ENCODE peak calls at places on chromosomes 16 and 17, in ten cellular contexts. One of them, this sample, is unnamed.

GRCh38 chr17:75308732-75309629 is 19.7 kb upstream of the SLC25A19 start:
- DNase-seq in GM12865: no peak
- DNase-seq in endothelial cell: no peak
- DNase-seq in A549: no peak
- DNase-seq in fibroblast of lung: no peak
- DNase-seq in foreskin keratinocyte: no peak
- DNase-seq in AG09319: no peak
- DNase-seq in tibial nerve: no peak
- DNase-seq in pancreas: peak
- DNase-seq in cardiac fibroblast: no peak
- DNase-seq in this sample: no peak

GRCh38 chr16:28182183-28182582 is 29.6 kb downstream of the XPO6 start:
- DNase-seq in GM12865: peak
- DNase-seq in endothelial cell: no peak
- DNase-seq in A549: no peak
- DNase-seq in fibroblast of lung: peak
- DNase-seq in foreskin keratinocyte: no peak
- DNase-seq in AG09319: no peak
- DNase-seq in tibial nerve: no peak
- DNase-seq in pancreas: no peak
- DNase-seq in cardiac fibroblast: peak
- DNase-seq in this sample: no peak

GRCh38 chr16:526181-527014 is 1.1 kb upstream of the CAPN15 start:
- DNase-seq in GM12865: peak
- DNase-seq in endothelial cell: no peak
- DNase-seq in A549: no peak
- DNase-seq in fibroblast of lung: peak
- DNase-seq in foreskin keratinocyte: peak
- DNase-seq in AG09319: no peak
- DNase-seq in tibial nerve: no peak
- DNase-seq in pancreas: peak
- DNase-seq in cardiac fibroblast: peak
- DNase-seq in this sample: no peak

GRCh38 chr17:72588961-72589360 is 468.1 kb downstream of the SOX9 start:
- DNase-seq in GM12865: peak
- DNase-seq in endothelial cell: no peak
- DNase-seq in A549: peak
- DNase-seq in fibroblast of lung: peak
- DNase-seq in foreskin keratinocyte: peak
- DNase-seq in AG09319: no peak
- DNase-seq in tibial nerve: no peak
- DNase-seq in pancreas: peak
- DNase-seq in cardiac fibroblast: peak
- DNase-seq in this sample: no peak

GRCh38 chr16:88539261-88539651 is 30.9 kb upstream of the ZC3H18 start:
- DNase-seq in GM12865: no peak
- DNase-seq in endothelial cell: no peak
- DNase-seq in A549: no peak
- DNase-seq in fibroblast of lung: no peak
- DNase-seq in foreskin keratinocyte: no peak
- DNase-seq in AG09319: no peak
- DNase-seq in tibial nerve: no peak
- DNase-seq in pancreas: peak
- DNase-seq in cardiac fibroblast: no peak
- DNase-seq in this sample: no peak

GRCh38 chr17:82963104-82963950 is 116.1 kb upstream of the METRNL start:
- DNase-seq in GM12865: peak
- DNase-seq in endothelial cell: peak
- DNase-seq in A549: peak
- DNase-seq in fibroblast of lung: peak
- DNase-seq in foreskin keratinocyte: no peak
- DNase-seq in AG09319: peak
- DNase-seq in tibial nerve: peak
- DNase-seq in pancreas: no peak
- DNase-seq in cardiac fibroblast: peak
- DNase-seq in this sample: no peak

GRCh38 chr16:49886554-49887121 is 30.7 kb upstream of the ZNF423 start:
- DNase-seq in GM12865: no peak
- DNase-seq in endothelial cell: no peak
- DNase-seq in A549: no peak
- DNase-seq in fibroblast of lung: no peak
- DNase-seq in foreskin keratinocyte: no peak
- DNase-seq in AG09319: no peak
- DNase-seq in tibial nerve: no peak
- DNase-seq in pancreas: no peak
- DNase-seq in cardiac fibroblast: no peak
- DNase-seq in this sample: no peak

GRCh38 chr17:8056976-8057625 is 18.2 kb downstream of the ALOX15B start:
- DNase-seq in GM12865: no peak
- DNase-seq in endothelial cell: no peak
- DNase-seq in A549: no peak
- DNase-seq in fibroblast of lung: no peak
- DNase-seq in foreskin keratinocyte: no peak
- DNase-seq in AG09319: no peak
- DNase-seq in tibial nerve: no peak
- DNase-seq in pancreas: no peak
- DNase-seq in cardiac fibroblast: no peak
- DNase-seq in this sample: no peak

GRCh38 chr17:56910509-56911235 is 3.2 kb downstream of the TRIM25 start:
- DNase-seq in GM12865: no peak
- DNase-seq in endothelial cell: no peak
- DNase-seq in A549: no peak
- DNase-seq in fibroblast of lung: no peak
- DNase-seq in foreskin keratinocyte: no peak
- DNase-seq in AG09319: no peak
- DNase-seq in tibial nerve: no peak
- DNase-seq in pancreas: no peak
- DNase-seq in cardiac fibroblast: no peak
- DNase-seq in this sample: no peak

GRCh38 chr17:8021565-8022357 is 17.1 kb upstream of the ALOX15B start:
- DNase-seq in GM12865: no peak
- DNase-seq in endothelial cell: no peak
- DNase-seq in A549: no peak
- DNase-seq in fibroblast of lung: no peak
- DNase-seq in foreskin keratinocyte: no peak
- DNase-seq in AG09319: no peak
- DNase-seq in tibial nerve: no peak
- DNase-seq in pancreas: no peak
- DNase-seq in cardiac fibroblast: no peak
- DNase-seq in this sample: no peak

GRCh38 chr17:78253946-78254672 is 22.7 kb downstream of the TMEM235 start:
- DNase-seq in GM12865: peak
- DNase-seq in endothelial cell: peak
- DNase-seq in A549: peak
- DNase-seq in fibroblast of lung: peak
- DNase-seq in foreskin keratinocyte: no peak
- DNase-seq in AG09319: peak
- DNase-seq in tibial nerve: peak
- DNase-seq in pancreas: peak
- DNase-seq in cardiac fibroblast: peak
- DNase-seq in this sample: peak

DNA sequence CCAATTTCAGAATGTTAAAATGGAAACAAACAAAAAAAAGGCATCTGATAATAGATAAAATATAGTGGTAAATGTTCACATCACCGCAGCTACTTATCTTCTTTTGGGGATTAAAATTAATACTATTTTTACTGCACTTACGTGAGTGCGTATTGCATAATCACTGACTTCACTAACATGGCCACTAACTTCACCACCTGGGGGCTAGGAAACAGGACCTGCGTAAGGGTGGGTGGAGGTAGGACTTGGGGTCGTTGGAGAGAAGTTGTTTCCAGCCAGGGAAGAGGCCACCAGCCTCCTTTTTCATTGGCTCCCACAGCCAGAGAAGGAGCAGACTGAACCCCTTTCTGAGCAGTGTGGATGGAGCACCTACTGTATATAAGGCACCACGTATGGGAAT is 166.4 kb downstream of the SALL1 start:
- DNase-seq in GM12865: no peak
- DNase-seq in endothelial cell: no peak
- DNase-seq in A549: no peak
- DNase-seq in fibroblast of lung: no peak
- DNase-seq in foreskin keratinocyte: no peak
- DNase-seq in AG09319: no peak
- DNase-seq in tibial nerve: no peak
- DNase-seq in pancreas: no peak
- DNase-seq in cardiac fibroblast: no peak
- DNase-seq in this sample: no peak
- TF ChIP-seq CTCF in GM12865: no peak
- TF ChIP-seq CTCF in endothelial cell: no peak
- TF ChIP-seq CTCF in A549: no peak
- TF ChIP-seq CTCF in fibroblast of lung: no peak
- TF ChIP-seq CTCF in foreskin keratinocyte: no peak
- TF ChIP-seq CTCF in AG09319: no peak
- TF ChIP-seq CTCF in tibial nerve: no peak
- TF ChIP-seq CTCF in pancreas: no peak
- TF ChIP-seq CTCF in cardiac fibroblast: no peak
- TF ChIP-seq CTCF in this sample: no peak

DNA sequence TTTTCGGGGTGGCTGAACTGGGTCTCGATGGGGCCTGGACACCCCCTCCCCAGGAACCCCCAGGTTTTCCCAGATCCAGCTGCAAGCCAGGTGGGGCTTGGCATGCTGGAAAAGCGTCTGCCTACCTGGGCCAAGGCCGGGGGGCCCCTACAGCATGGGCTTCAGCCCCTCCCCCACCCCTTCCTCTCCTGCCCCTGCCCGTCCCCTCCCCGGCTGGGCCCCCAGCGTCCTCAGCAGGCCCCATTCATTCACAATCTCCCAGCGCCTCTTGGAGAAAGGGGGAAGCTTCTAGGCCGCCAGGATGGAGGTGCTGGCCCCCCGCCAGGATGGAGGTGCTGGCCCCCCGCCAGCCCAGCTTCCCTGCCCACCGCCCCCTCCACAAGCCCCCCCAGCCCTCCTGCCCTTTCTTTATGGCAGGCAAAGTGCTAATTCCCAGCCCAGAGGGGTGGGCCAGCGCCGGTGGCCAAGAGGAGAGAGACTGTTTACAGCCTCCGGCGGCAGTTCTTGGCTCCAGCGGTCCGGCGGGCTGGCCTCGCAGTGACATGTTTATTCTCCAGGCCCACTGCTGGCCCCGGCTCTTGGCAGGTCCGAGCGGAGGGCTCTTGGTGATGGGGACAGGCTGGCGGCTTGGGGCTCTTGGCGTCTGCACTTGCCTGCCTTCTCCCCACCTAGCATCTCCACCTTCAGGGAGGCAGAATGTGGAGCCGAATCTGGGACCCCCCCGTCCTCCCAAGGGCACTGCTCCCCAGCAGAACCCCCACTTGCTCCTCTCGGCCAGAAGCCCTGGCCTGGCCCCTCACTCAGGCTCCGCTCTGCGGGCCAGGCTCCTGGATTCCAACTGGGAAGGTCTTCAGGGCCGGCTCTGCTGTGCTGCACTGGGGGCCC is 94.4 kb upstream of the CIBAR2 start:
- DNase-seq in GM12865: no peak
- DNase-seq in endothelial cell: no peak
- DNase-seq in A549: no peak
- DNase-seq in fibroblast of lung: peak
- DNase-seq in foreskin keratinocyte: no peak
- DNase-seq in AG09319: no peak
- DNase-seq in tibial nerve: no peak
- DNase-seq in pancreas: peak
- DNase-seq in cardiac fibroblast: no peak
- DNase-seq in this sample: no peak
- TF ChIP-seq CTCF in GM12865: no peak
- TF ChIP-seq CTCF in endothelial cell: no peak
- TF ChIP-seq CTCF in A549: no peak
- TF ChIP-seq CTCF in fibroblast of lung: no peak
- TF ChIP-seq CTCF in foreskin keratinocyte: no peak
- TF ChIP-seq CTCF in AG09319: no peak
- TF ChIP-seq CTCF in tibial nerve: no peak
- TF ChIP-seq CTCF in pancreas: no peak
- TF ChIP-seq CTCF in cardiac fibroblast: no peak
- TF ChIP-seq CTCF in this sample: no peak

GRCh38 chr16:75402821-75403475 is 30.4 kb downstream of the CFDP1 start:
- DNase-seq in GM12865: peak
- DNase-seq in endothelial cell: no peak
- DNase-seq in A549: peak
- DNase-seq in fibroblast of lung: peak
- DNase-seq in foreskin keratinocyte: no peak
- DNase-seq in AG09319: no peak
- DNase-seq in tibial nerve: no peak
- DNase-seq in pancreas: no peak
- DNase-seq in cardiac fibroblast: peak
- DNase-seq in this sample: peak
- TF ChIP-seq CTCF in GM12865: peak
- TF ChIP-seq CTCF in endothelial cell: peak
- TF ChIP-seq CTCF in A549: peak
- TF ChIP-seq CTCF in fibroblast of lung: peak
- TF ChIP-seq CTCF in foreskin keratinocyte: peak
- TF ChIP-seq CTCF in AG09319: peak
- TF ChIP-seq CTCF in tibial nerve: peak
- TF ChIP-seq CTCF in pancreas: peak
- TF ChIP-seq CTCF in cardiac fibroblast: peak
- TF ChIP-seq CTCF in this sample: peak

GRCh38 chr16:10808218-10808617 is 10.4 kb downstream of the TVP23A start:
- DNase-seq in GM12865: peak
- DNase-seq in endothelial cell: no peak
- DNase-seq in A549: no peak
- DNase-seq in fibroblast of lung: no peak
- DNase-seq in foreskin keratinocyte: no peak
- DNase-seq in AG09319: no peak
- DNase-seq in tibial nerve: no peak
- DNase-seq in pancreas: no peak
- DNase-seq in cardiac fibroblast: no peak
- DNase-seq in this sample: no peak

GRCh38 chr16:10806698-10807097 is 11.9 kb downstream of the TVP23A start:
- DNase-seq in GM12865: no peak
- DNase-seq in endothelial cell: no peak
- DNase-seq in A549: no peak
- DNase-seq in fibroblast of lung: no peak
- DNase-seq in foreskin keratinocyte: no peak
- DNase-seq in AG09319: no peak
- DNase-seq in tibial nerve: no peak
- DNase-seq in pancreas: no peak
- DNase-seq in cardiac fibroblast: no peak
- DNase-seq in this sample: no peak

GRCh38 chr16:10809706-10810105 is 8.9 kb downstream of the TVP23A start:
- DNase-seq in GM12865: no peak
- DNase-seq in endothelial cell: no peak
- DNase-seq in A549: no peak
- DNase-seq in fibroblast of lung: no peak
- DNase-seq in foreskin keratinocyte: no peak
- DNase-seq in AG09319: no peak
- DNase-seq in tibial nerve: no peak
- DNase-seq in pancreas: no peak
- DNase-seq in cardiac fibroblast: no peak
- DNase-seq in this sample: no peak

GRCh38 chr16:10805362-10805761 is 13.2 kb downstream of the TVP23A start:
- DNase-seq in GM12865: peak
- DNase-seq in endothelial cell: no peak
- DNase-seq in A549: no peak
- DNase-seq in fibroblast of lung: no peak
- DNase-seq in foreskin keratinocyte: no peak
- DNase-seq in AG09319: no peak
- DNase-seq in tibial nerve: no peak
- DNase-seq in pancreas: no peak
- DNase-seq in cardiac fibroblast: no peak
- DNase-seq in this sample: no peak

GRCh38 chr16:10808850-10809249 is 9.7 kb downstream of the TVP23A start:
- DNase-seq in GM12865: no peak
- DNase-seq in endothelial cell: no peak
- DNase-seq in A549: no peak
- DNase-seq in fibroblast of lung: no peak
- DNase-seq in foreskin keratinocyte: no peak
- DNase-seq in AG09319: no peak
- DNase-seq in tibial nerve: no peak
- DNase-seq in pancreas: no peak
- DNase-seq in cardiac fibroblast: no peak
- DNase-seq in this sample: no peak
- TF ChIP-seq CTCF in GM12865: no peak
- TF ChIP-seq CTCF in endothelial cell: no peak
- TF ChIP-seq CTCF in A549: no peak
- TF ChIP-seq CTCF in fibroblast of lung: no peak
- TF ChIP-seq CTCF in foreskin keratinocyte: no peak
- TF ChIP-seq CTCF in AG09319: no peak
- TF ChIP-seq CTCF in tibial nerve: no peak
- TF ChIP-seq CTCF in pancreas: no peak
- TF ChIP-seq CTCF in cardiac fibroblast: no peak
- TF ChIP-seq CTCF in this sample: no peak

This sample was measured in GM13977.